ENCODE peak calls at places on chromosomes 3 and 15, in ten cellular contexts. X, N, B, M, Z, J, W, D, V and C are unnamed samples. For H3K9me3, the result is how much of the 10 kb centered on the place peaks cover.

GRCh38 chr15:59333401-59334062 is 39.1 kb downstream of the MYO1E start:
- DNase-seq in X (no peak), N (no peak), B (no peak), M (no peak), Z (no peak), J (no peak), W (no peak), D (no peak), V (no peak), C (no peak)

GRCh38 chr15:56341201-56341600 is 24.0 kb upstream of the TEX9 start:
- DNase-seq in X (no peak), N (no peak), B (no peak), M (no peak), Z (no peak), J (no peak), W (no peak), D (no peak), V (no peak), C (no peak)

GRCh38 chr3:69357196-69357595 is 28.7 kb downstream of the FRMD4B start:
- DNase-seq in X (no peak), N (no peak), B (no peak), M (no peak), Z (no peak), J (no peak), W (no peak), D (no peak), V (no peak), C (no peak)

GRCh38 chr15:76398702-76399101 is 62.1 kb downstream of the ISL2 start:
- DNase-seq in X (no peak), N (no peak), B (no peak), M (no peak), Z (no peak), J (no peak), W (no peak), D (no peak), V (no peak), C (no peak)

GRCh38 chr3:126528800-126529541 is 5.0 kb downstream of the CHST13 start:
- DNase-seq in X (peak), N (no peak), B (peak), M (no peak), Z (no peak), J (peak), W (no peak), D (peak), V (peak), C (no peak)

GRCh38 chr15:41969851-41970431 is 2.4 kb downstream of the EHD4 start:
- DNase-seq in X (no peak), N (peak), B (no peak), M (peak), Z (peak), J (no peak), W (peak), D (no peak), V (no peak), C (no peak)

GRCh38 chr3:48285675-48286074 is 44.8 kb downstream of the ZNF589 start:
- DNase-seq in X (no peak), N (no peak), B (no peak), M (no peak), Z (no peak), J (no peak), W (no peak), D (no peak), V (no peak), C (no peak)

GRCh38 chr15:99578809-99579208 is 13.0 kb downstream of the MEF2A start:
- DNase-seq in X (no peak), N (no peak), B (no peak), M (no peak), Z (no peak), J (no peak), W (peak), D (no peak), V (no peak), C (no peak)

GRCh38 chr3:14216257-14217048 is 37.8 kb downstream of the LSM3 start:
- DNase-seq in X (peak), N (peak), B (peak), M (peak), Z (no peak), J (peak), W (peak), D (no peak), V (peak), C (no peak)

GRCh38 chr3:84958495-84959469 is at the start of gene CADM2:
- DNase-seq in X (peak), N (peak), B (peak), M (peak), Z (peak), J (peak), W (peak), D (peak), V (peak), C (no peak)
- TF ChIP-seq CTCF in X (no peak), N (no peak), B (no peak), M (peak), Z (peak), J (peak), W (no peak), D (no peak), V (no peak), C (no peak)

GRCh38 chr15:49558924-49559323 is 61.7 kb downstream of the FAM227B start:
- DNase-seq in X (no peak), N (no peak), B (no peak), M (no peak), Z (no peak), J (no peak), W (no peak), D (no peak), V (no peak), C (no peak)
- H3K9me3 ChIP-seq in X (under half), N (half or more), B (under half), M (under half), Z (under half), J (under half), W (under half), D (under half), V (under half), C (under half)

GRCh38 chr3:142209655-142210054 is 15.7 kb downstream of the GK5 start:
- DNase-seq in X (no peak), N (no peak), B (no peak), M (no peak), Z (peak), J (no peak), W (peak), D (no peak), V (peak), C (no peak)

GRCh38 chr3:142210144-142210543 is 15.2 kb downstream of the GK5 start:
- DNase-seq in X (no peak), N (no peak), B (no peak), M (no peak), Z (no peak), J (no peak), W (no peak), D (no peak), V (no peak), C (no peak)

GRCh38 chr3:142211034-142211433 is 14.4 kb downstream of the GK5 start:
- DNase-seq in X (no peak), N (no peak), B (peak), M (peak), Z (no peak), J (no peak), W (no peak), D (no peak), V (no peak), C (no peak)

GRCh38 chr3:142213298-142213697 is 12.1 kb downstream of the GK5 start:
- DNase-seq in X (no peak), N (no peak), B (no peak), M (no peak), Z (no peak), J (no peak), W (peak), D (no peak), V (no peak), C (no peak)

GRCh38 chr3:142210608-142211007 is 14.8 kb downstream of the GK5 start:
- DNase-seq in X (no peak), N (no peak), B (no peak), M (no peak), Z (no peak), J (no peak), W (no peak), D (no peak), V (no peak), C (no peak)
- TF ChIP-seq CTCF in X (no peak), N (no peak), B (peak), M (no peak), Z (no peak), J (no peak), W (no peak), D (no peak), V (no peak), C (no peak)

DNA sequence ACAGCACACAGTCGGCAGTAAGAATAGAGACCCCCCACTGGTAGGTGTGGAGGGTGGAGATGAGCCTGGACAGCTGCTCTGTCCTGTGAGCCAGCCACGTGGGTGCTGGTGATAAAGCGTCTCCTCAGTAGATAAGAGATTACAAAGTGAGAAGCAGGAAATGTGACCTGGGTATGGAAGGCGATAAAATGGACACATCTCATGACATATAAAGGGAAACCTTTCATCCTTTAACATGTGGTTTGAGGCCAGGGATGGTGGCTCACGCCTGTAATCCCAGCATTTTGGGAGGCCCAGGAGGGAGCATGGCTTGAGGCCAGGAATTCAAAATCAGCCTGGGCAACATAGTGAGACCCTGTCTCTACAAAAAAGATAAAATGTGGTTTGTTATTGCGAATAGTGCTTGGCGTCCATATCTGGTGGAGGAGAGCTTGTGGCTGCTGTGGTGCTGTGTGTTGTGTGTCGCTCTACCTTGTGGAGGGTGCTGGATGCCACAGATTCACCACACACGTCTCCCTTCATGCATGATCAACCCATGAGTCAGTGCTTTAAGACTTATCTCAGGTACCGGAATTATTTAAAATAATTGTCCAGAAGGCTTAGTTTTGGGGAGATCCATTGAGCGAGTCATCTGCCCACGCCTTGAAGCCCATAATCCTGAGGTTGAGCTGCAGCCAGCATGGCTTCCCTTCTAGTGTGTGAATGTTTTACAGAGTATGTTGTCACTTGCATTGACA is 157.0 kb downstream of the GABRG3 start:
- DNase-seq in X (no peak), N (no peak), B (no peak), M (no peak), Z (no peak), J (no peak), W (peak), D (no peak), V (no peak), C (no peak)
- H3K9me3 ChIP-seq in X (under half), N (under half), B (under half), M (under half), Z (under half), J (under half), W (under half), D (under half), V (under half), C (under half)

GRCh38 chr15:64138542-64138941 is 13.0 kb upstream of the SNX22 start:
- DNase-seq in X (no peak), N (no peak), B (no peak), M (peak), Z (no peak), J (no peak), W (no peak), D (no peak), V (no peak), C (no peak)

GRCh38 chr15:64134322-64134829 is 17.2 kb upstream of the SNX22 start:
- DNase-seq in X (peak), N (no peak), B (no peak), M (no peak), Z (peak), J (no peak), W (peak), D (no peak), V (peak), C (no peak)

GRCh38 chr15:64141798-64142512 is 9.6 kb upstream of the SNX22 start:
- DNase-seq in X (no peak), N (no peak), B (no peak), M (peak), Z (no peak), J (no peak), W (no peak), D (no peak), V (no peak), C (no peak)

GRCh38 chr15:64133619-64134018 is 17.9 kb upstream of the SNX22 start:
- DNase-seq in X (no peak), N (no peak), B (no peak), M (no peak), Z (peak), J (no peak), W (no peak), D (no peak), V (no peak), C (no peak)

GRCh38 chr15:64137226-64137833 is 14.2 kb upstream of the SNX22 start:
- DNase-seq in X (no peak), N (no peak), B (no peak), M (peak), Z (no peak), J (no peak), W (no peak), D (no peak), V (no peak), C (no peak)
- TF ChIP-seq CTCF in X (no peak), N (no peak), B (no peak), M (peak), Z (no peak), J (no peak), W (no peak), D (no peak), V (no peak), C (no peak)